ENCODE peak calls at places on chromosomes 11 and 22, in ten cellular contexts. One of them, this sample, is unnamed.
A peak's percentile ranks its signal among the peaks of the same experiment; 100 is the strongest.

GRCh38 chr11:130913268-130913667 is 3.0 kb downstream of the SNX19 start:
- DNase-seq in stimulated activated naive CD4-positive, alpha-beta T cell: no peak
- DNase-seq in spleen: no peak
- DNase-seq in iPS DF 6.9: no peak
- DNase-seq in NCI-H1105 treated with DMSO at 0.1 percent for 48 hours: no peak
- DNase-seq in activated T-helper 1 cell treated with anti-CD3 and anti-CD28 coated beads, Interleukin-12 subunit alpha, Interleukin-12 subunit beta, Interleukin-2, Interleukin-4 antibody, amounts not matched to agents 30 ng/mL and 10 ng/mL and 1 ng/mL, durations not matched to agents 14 hours and 24 hours and 36 hours: no peak
- DNase-seq in substantia nigra: no peak
- DNase-seq in activated CD4-positive, alpha-beta T cell treated with anti-CD3 and anti-CD28 coated beads, Interleukin-2, amount 50 U/mL, for 48 hours: no peak
- DNase-seq in NCI-H1436: no peak
- DNase-seq in T-helper 1 cell: no peak
- DNase-seq in this sample: no peak

GRCh38 chr11:65219930-65220213 is 38.1 kb downstream of the CAPN1 start:
- DNase-seq in stimulated activated naive CD4-positive, alpha-beta T cell: no peak
- DNase-seq in spleen: peak; percentile 22
- DNase-seq in iPS DF 6.9: no peak
- DNase-seq in NCI-H1105 treated with DMSO at 0.1 percent for 48 hours: no peak
- DNase-seq in activated T-helper 1 cell treated with anti-CD3 and anti-CD28 coated beads, Interleukin-12 subunit alpha, Interleukin-12 subunit beta, Interleukin-2, Interleukin-4 antibody, amounts not matched to agents 30 ng/mL and 10 ng/mL and 1 ng/mL, durations not matched to agents 14 hours and 24 hours and 36 hours: no peak
- DNase-seq in substantia nigra: no peak
- DNase-seq in activated CD4-positive, alpha-beta T cell treated with anti-CD3 and anti-CD28 coated beads, Interleukin-2, amount 50 U/mL, for 48 hours: no peak
- DNase-seq in NCI-H1436: no peak
- DNase-seq in T-helper 1 cell: no peak
- DNase-seq in this sample: no peak

GRCh38 chr11:65448418-65449196 is 26.0 kb downstream of the NEAT1 start:
- DNase-seq in stimulated activated naive CD4-positive, alpha-beta T cell: no peak
- DNase-seq in spleen: no peak
- DNase-seq in iPS DF 6.9: no peak
- DNase-seq in NCI-H1105 treated with DMSO at 0.1 percent for 48 hours: no peak
- DNase-seq in activated T-helper 1 cell treated with anti-CD3 and anti-CD28 coated beads, Interleukin-12 subunit alpha, Interleukin-12 subunit beta, Interleukin-2, Interleukin-4 antibody, amounts not matched to agents 30 ng/mL and 10 ng/mL and 1 ng/mL, durations not matched to agents 14 hours and 24 hours and 36 hours: no peak
- DNase-seq in substantia nigra: no peak
- DNase-seq in activated CD4-positive, alpha-beta T cell treated with anti-CD3 and anti-CD28 coated beads, Interleukin-2, amount 50 U/mL, for 48 hours: no peak
- DNase-seq in NCI-H1436: no peak
- DNase-seq in T-helper 1 cell: peak; percentile 52
- DNase-seq in this sample: no peak

GRCh38 chr22:45769569-45770210 is 98.1 kb downstream of the ATXN10 start:
- DNase-seq in stimulated activated naive CD4-positive, alpha-beta T cell: no peak
- DNase-seq in spleen: no peak
- DNase-seq in iPS DF 6.9: no peak
- DNase-seq in NCI-H1105 treated with DMSO at 0.1 percent for 48 hours: no peak
- DNase-seq in activated T-helper 1 cell treated with anti-CD3 and anti-CD28 coated beads, Interleukin-12 subunit alpha, Interleukin-12 subunit beta, Interleukin-2, Interleukin-4 antibody, amounts not matched to agents 30 ng/mL and 10 ng/mL and 1 ng/mL, durations not matched to agents 14 hours and 24 hours and 36 hours: no peak
- DNase-seq in substantia nigra: no peak
- DNase-seq in activated CD4-positive, alpha-beta T cell treated with anti-CD3 and anti-CD28 coated beads, Interleukin-2, amount 50 U/mL, for 48 hours: no peak
- DNase-seq in NCI-H1436: no peak
- DNase-seq in T-helper 1 cell: no peak
- DNase-seq in this sample: no peak

GRCh38 chr22:31217890-31218287 is 5.8 kb downstream of the LIMK2 start:
- DNase-seq in stimulated activated naive CD4-positive, alpha-beta T cell: no peak
- DNase-seq in spleen: no peak
- DNase-seq in iPS DF 6.9: no peak
- DNase-seq in NCI-H1105 treated with DMSO at 0.1 percent for 48 hours: no peak
- DNase-seq in activated T-helper 1 cell treated with anti-CD3 and anti-CD28 coated beads, Interleukin-12 subunit alpha, Interleukin-12 subunit beta, Interleukin-2, Interleukin-4 antibody, amounts not matched to agents 30 ng/mL and 10 ng/mL and 1 ng/mL, durations not matched to agents 14 hours and 24 hours and 36 hours: no peak
- DNase-seq in substantia nigra: no peak
- DNase-seq in activated CD4-positive, alpha-beta T cell treated with anti-CD3 and anti-CD28 coated beads, Interleukin-2, amount 50 U/mL, for 48 hours: no peak
- DNase-seq in NCI-H1436: no peak
- DNase-seq in T-helper 1 cell: no peak
- DNase-seq in this sample: no peak

GRCh38 chr22:26134654-26135330 is 34.5 kb upstream of the SEZ6L start:
- DNase-seq in stimulated activated naive CD4-positive, alpha-beta T cell: no peak
- DNase-seq in spleen: no peak
- DNase-seq in iPS DF 6.9: peak; percentile 9
- DNase-seq in NCI-H1105 treated with DMSO at 0.1 percent for 48 hours: no peak
- DNase-seq in activated T-helper 1 cell treated with anti-CD3 and anti-CD28 coated beads, Interleukin-12 subunit alpha, Interleukin-12 subunit beta, Interleukin-2, Interleukin-4 antibody, amounts not matched to agents 30 ng/mL and 10 ng/mL and 1 ng/mL, durations not matched to agents 14 hours and 24 hours and 36 hours: no peak
- DNase-seq in substantia nigra: no peak
- DNase-seq in activated CD4-positive, alpha-beta T cell treated with anti-CD3 and anti-CD28 coated beads, Interleukin-2, amount 50 U/mL, for 48 hours: peak; percentile 6
- DNase-seq in NCI-H1436: no peak
- DNase-seq in T-helper 1 cell: no peak
- DNase-seq in this sample: no peak

GRCh38 chr22:50530857-50531545 is 1.2 kb upstream of the TYMP start:
- DNase-seq in stimulated activated naive CD4-positive, alpha-beta T cell: peak; percentile 59
- DNase-seq in spleen: peak; percentile 98
- DNase-seq in iPS DF 6.9: no peak
- DNase-seq in NCI-H1105 treated with DMSO at 0.1 percent for 48 hours: peak; percentile 53
- DNase-seq in activated T-helper 1 cell treated with anti-CD3 and anti-CD28 coated beads, Interleukin-12 subunit alpha, Interleukin-12 subunit beta, Interleukin-2, Interleukin-4 antibody, amounts not matched to agents 30 ng/mL and 10 ng/mL and 1 ng/mL, durations not matched to agents 14 hours and 24 hours and 36 hours: peak; percentile 83
- DNase-seq in substantia nigra: peak; percentile 27
- DNase-seq in activated CD4-positive, alpha-beta T cell treated with anti-CD3 and anti-CD28 coated beads, Interleukin-2, amount 50 U/mL, for 48 hours: peak; percentile 91
- DNase-seq in NCI-H1436: peak; percentile 36
- DNase-seq in T-helper 1 cell: peak; percentile 92
- DNase-seq in this sample: peak; percentile 85

GRCh38 chr11:34169664-34170063 is 64.2 kb downstream of the NAT10 start:
- DNase-seq in stimulated activated naive CD4-positive, alpha-beta T cell: no peak
- DNase-seq in spleen: no peak
- DNase-seq in iPS DF 6.9: no peak
- DNase-seq in NCI-H1105 treated with DMSO at 0.1 percent for 48 hours: no peak
- DNase-seq in activated T-helper 1 cell treated with anti-CD3 and anti-CD28 coated beads, Interleukin-12 subunit alpha, Interleukin-12 subunit beta, Interleukin-2, Interleukin-4 antibody, amounts not matched to agents 30 ng/mL and 10 ng/mL and 1 ng/mL, durations not matched to agents 14 hours and 24 hours and 36 hours: no peak
- DNase-seq in substantia nigra: no peak
- DNase-seq in activated CD4-positive, alpha-beta T cell treated with anti-CD3 and anti-CD28 coated beads, Interleukin-2, amount 50 U/mL, for 48 hours: no peak
- DNase-seq in NCI-H1436: no peak
- DNase-seq in T-helper 1 cell: no peak
- DNase-seq in this sample: no peak

GRCh38 chr11:79507726-79508125 is 66.9 kb upstream of the TENM4 start:
- DNase-seq in stimulated activated naive CD4-positive, alpha-beta T cell: no peak
- DNase-seq in spleen: no peak
- DNase-seq in iPS DF 6.9: no peak
- DNase-seq in NCI-H1105 treated with DMSO at 0.1 percent for 48 hours: no peak
- DNase-seq in activated T-helper 1 cell treated with anti-CD3 and anti-CD28 coated beads, Interleukin-12 subunit alpha, Interleukin-12 subunit beta, Interleukin-2, Interleukin-4 antibody, amounts not matched to agents 30 ng/mL and 10 ng/mL and 1 ng/mL, durations not matched to agents 14 hours and 24 hours and 36 hours: no peak
- DNase-seq in substantia nigra: no peak
- DNase-seq in activated CD4-positive, alpha-beta T cell treated with anti-CD3 and anti-CD28 coated beads, Interleukin-2, amount 50 U/mL, for 48 hours: no peak
- DNase-seq in NCI-H1436: no peak
- DNase-seq in T-helper 1 cell: no peak
- DNase-seq in this sample: no peak

GRCh38 chr22:20584872-20585639 is 77.6 kb downstream of the MED15 start:
- DNase-seq in stimulated activated naive CD4-positive, alpha-beta T cell: no peak
- DNase-seq in spleen: peak; percentile 71
- DNase-seq in iPS DF 6.9: no peak
- DNase-seq in NCI-H1105 treated with DMSO at 0.1 percent for 48 hours: no peak
- DNase-seq in activated T-helper 1 cell treated with anti-CD3 and anti-CD28 coated beads, Interleukin-12 subunit alpha, Interleukin-12 subunit beta, Interleukin-2, Interleukin-4 antibody, amounts not matched to agents 30 ng/mL and 10 ng/mL and 1 ng/mL, durations not matched to agents 14 hours and 24 hours and 36 hours: no peak
- DNase-seq in substantia nigra: no peak
- DNase-seq in activated CD4-positive, alpha-beta T cell treated with anti-CD3 and anti-CD28 coated beads, Interleukin-2, amount 50 U/mL, for 48 hours: no peak
- DNase-seq in NCI-H1436: no peak
- DNase-seq in T-helper 1 cell: no peak
- DNase-seq in this sample: no peak

GRCh38 chr11:117045196-117045595 is 53.0 kb downstream of the SIK3 start:
- DNase-seq in stimulated activated naive CD4-positive, alpha-beta T cell: no peak
- DNase-seq in spleen: no peak
- DNase-seq in iPS DF 6.9: no peak
- DNase-seq in NCI-H1105 treated with DMSO at 0.1 percent for 48 hours: no peak
- DNase-seq in activated T-helper 1 cell treated with anti-CD3 and anti-CD28 coated beads, Interleukin-12 subunit alpha, Interleukin-12 subunit beta, Interleukin-2, Interleukin-4 antibody, amounts not matched to agents 30 ng/mL and 10 ng/mL and 1 ng/mL, durations not matched to agents 14 hours and 24 hours and 36 hours: no peak
- DNase-seq in substantia nigra: no peak
- DNase-seq in activated CD4-positive, alpha-beta T cell treated with anti-CD3 and anti-CD28 coated beads, Interleukin-2, amount 50 U/mL, for 48 hours: no peak
- DNase-seq in NCI-H1436: no peak
- DNase-seq in T-helper 1 cell: no peak
- DNase-seq in this sample: no peak

GRCh38 chr11:123549901-123550619 is 104.4 kb downstream of the SCN3B start:
- DNase-seq in stimulated activated naive CD4-positive, alpha-beta T cell: no peak
- DNase-seq in spleen: no peak
- DNase-seq in iPS DF 6.9: no peak
- DNase-seq in NCI-H1105 treated with DMSO at 0.1 percent for 48 hours: no peak
- DNase-seq in activated T-helper 1 cell treated with anti-CD3 and anti-CD28 coated beads, Interleukin-12 subunit alpha, Interleukin-12 subunit beta, Interleukin-2, Interleukin-4 antibody, amounts not matched to agents 30 ng/mL and 10 ng/mL and 1 ng/mL, durations not matched to agents 14 hours and 24 hours and 36 hours: no peak
- DNase-seq in substantia nigra: no peak
- DNase-seq in activated CD4-positive, alpha-beta T cell treated with anti-CD3 and anti-CD28 coated beads, Interleukin-2, amount 50 U/mL, for 48 hours: peak; percentile 9
- DNase-seq in NCI-H1436: no peak
- DNase-seq in T-helper 1 cell: no peak
- DNase-seq in this sample: no peak

GRCh38 chr11:120875986-120876385 is 147.9 kb upstream of the TBCEL start:
- DNase-seq in stimulated activated naive CD4-positive, alpha-beta T cell: no peak
- DNase-seq in spleen: no peak
- DNase-seq in iPS DF 6.9: no peak
- DNase-seq in NCI-H1105 treated with DMSO at 0.1 percent for 48 hours: no peak
- DNase-seq in activated T-helper 1 cell treated with anti-CD3 and anti-CD28 coated beads, Interleukin-12 subunit alpha, Interleukin-12 subunit beta, Interleukin-2, Interleukin-4 antibody, amounts not matched to agents 30 ng/mL and 10 ng/mL and 1 ng/mL, durations not matched to agents 14 hours and 24 hours and 36 hours: no peak
- DNase-seq in substantia nigra: no peak
- DNase-seq in activated CD4-positive, alpha-beta T cell treated with anti-CD3 and anti-CD28 coated beads, Interleukin-2, amount 50 U/mL, for 48 hours: no peak
- DNase-seq in NCI-H1436: no peak
- DNase-seq in T-helper 1 cell: no peak
- DNase-seq in this sample: no peak

GRCh38 chr11:32435947-32436750 is 810 bp upstream of the WT1 start:
- DNase-seq in stimulated activated naive CD4-positive, alpha-beta T cell: no peak
- DNase-seq in spleen: peak; percentile 70
- DNase-seq in iPS DF 6.9: no peak
- DNase-seq in NCI-H1105 treated with DMSO at 0.1 percent for 48 hours: no peak
- DNase-seq in activated T-helper 1 cell treated with anti-CD3 and anti-CD28 coated beads, Interleukin-12 subunit alpha, Interleukin-12 subunit beta, Interleukin-2, Interleukin-4 antibody, amounts not matched to agents 30 ng/mL and 10 ng/mL and 1 ng/mL, durations not matched to agents 14 hours and 24 hours and 36 hours: no peak
- DNase-seq in substantia nigra: no peak
- DNase-seq in activated CD4-positive, alpha-beta T cell treated with anti-CD3 and anti-CD28 coated beads, Interleukin-2, amount 50 U/mL, for 48 hours: no peak
- DNase-seq in NCI-H1436: no peak
- DNase-seq in T-helper 1 cell: no peak
- DNase-seq in this sample: no peak

GRCh38 chr11:61122761-61123160 is 20.5 kb downstream of the CD5 start:
- DNase-seq in stimulated activated naive CD4-positive, alpha-beta T cell: no peak
- DNase-seq in spleen: no peak
- DNase-seq in iPS DF 6.9: no peak
- DNase-seq in NCI-H1105 treated with DMSO at 0.1 percent for 48 hours: no peak
- DNase-seq in activated T-helper 1 cell treated with anti-CD3 and anti-CD28 coated beads, Interleukin-12 subunit alpha, Interleukin-12 subunit beta, Interleukin-2, Interleukin-4 antibody, amounts not matched to agents 30 ng/mL and 10 ng/mL and 1 ng/mL, durations not matched to agents 14 hours and 24 hours and 36 hours: no peak
- DNase-seq in substantia nigra: no peak
- DNase-seq in activated CD4-positive, alpha-beta T cell treated with anti-CD3 and anti-CD28 coated beads, Interleukin-2, amount 50 U/mL, for 48 hours: no peak
- DNase-seq in NCI-H1436: no peak
- DNase-seq in T-helper 1 cell: no peak
- DNase-seq in this sample: no peak

GRCh38 chr11:11970556-11970955 is 37.9 kb downstream of the DKK3 start:
- DNase-seq in stimulated activated naive CD4-positive, alpha-beta T cell: no peak
- DNase-seq in spleen: no peak
- DNase-seq in iPS DF 6.9: no peak
- DNase-seq in NCI-H1105 treated with DMSO at 0.1 percent for 48 hours: no peak
- DNase-seq in activated T-helper 1 cell treated with anti-CD3 and anti-CD28 coated beads, Interleukin-12 subunit alpha, Interleukin-12 subunit beta, Interleukin-2, Interleukin-4 antibody, amounts not matched to agents 30 ng/mL and 10 ng/mL and 1 ng/mL, durations not matched to agents 14 hours and 24 hours and 36 hours: no peak
- DNase-seq in substantia nigra: no peak
- DNase-seq in activated CD4-positive, alpha-beta T cell treated with anti-CD3 and anti-CD28 coated beads, Interleukin-2, amount 50 U/mL, for 48 hours: no peak
- DNase-seq in NCI-H1436: no peak
- DNase-seq in T-helper 1 cell: no peak
- DNase-seq in this sample: no peak

GRCh38 chr11:63565728-63566127 is 2.5 kb upstream of the PLAAT2 start:
- DNase-seq in stimulated activated naive CD4-positive, alpha-beta T cell: no peak
- DNase-seq in spleen: no peak
- DNase-seq in iPS DF 6.9: no peak
- DNase-seq in NCI-H1105 treated with DMSO at 0.1 percent for 48 hours: no peak
- DNase-seq in activated T-helper 1 cell treated with anti-CD3 and anti-CD28 coated beads, Interleukin-12 subunit alpha, Interleukin-12 subunit beta, Interleukin-2, Interleukin-4 antibody, amounts not matched to agents 30 ng/mL and 10 ng/mL and 1 ng/mL, durations not matched to agents 14 hours and 24 hours and 36 hours: no peak
- DNase-seq in substantia nigra: no peak
- DNase-seq in activated CD4-positive, alpha-beta T cell treated with anti-CD3 and anti-CD28 coated beads, Interleukin-2, amount 50 U/mL, for 48 hours: no peak
- DNase-seq in NCI-H1436: no peak
- DNase-seq in T-helper 1 cell: no peak
- DNase-seq in this sample: no peak

GRCh38 chr22:36977401-36977861 is 41.8 kb downstream of the TST start:
- DNase-seq in stimulated activated naive CD4-positive, alpha-beta T cell: peak; percentile 70
- DNase-seq in spleen: peak; percentile 94
- DNase-seq in iPS DF 6.9: no peak
- DNase-seq in NCI-H1105 treated with DMSO at 0.1 percent for 48 hours: peak; percentile 22
- DNase-seq in activated T-helper 1 cell treated with anti-CD3 and anti-CD28 coated beads, Interleukin-12 subunit alpha, Interleukin-12 subunit beta, Interleukin-2, Interleukin-4 antibody, amounts not matched to agents 30 ng/mL and 10 ng/mL and 1 ng/mL, durations not matched to agents 14 hours and 24 hours and 36 hours: peak; percentile 50
- DNase-seq in substantia nigra: peak; percentile 29
- DNase-seq in activated CD4-positive, alpha-beta T cell treated with anti-CD3 and anti-CD28 coated beads, Interleukin-2, amount 50 U/mL, for 48 hours: peak; percentile 87
- DNase-seq in NCI-H1436: peak; percentile 53
- DNase-seq in T-helper 1 cell: peak; percentile 83
- DNase-seq in this sample: peak; percentile 58

GRCh38 chr22:20180640-20181039 is 29.8 kb upstream of the CCDC188 start:
- DNase-seq in stimulated activated naive CD4-positive, alpha-beta T cell: no peak
- DNase-seq in spleen: no peak
- DNase-seq in iPS DF 6.9: no peak
- DNase-seq in NCI-H1105 treated with DMSO at 0.1 percent for 48 hours: no peak
- DNase-seq in activated T-helper 1 cell treated with anti-CD3 and anti-CD28 coated beads, Interleukin-12 subunit alpha, Interleukin-12 subunit beta, Interleukin-2, Interleukin-4 antibody, amounts not matched to agents 30 ng/mL and 10 ng/mL and 1 ng/mL, durations not matched to agents 14 hours and 24 hours and 36 hours: no peak
- DNase-seq in substantia nigra: no peak
- DNase-seq in activated CD4-positive, alpha-beta T cell treated with anti-CD3 and anti-CD28 coated beads, Interleukin-2, amount 50 U/mL, for 48 hours: no peak
- DNase-seq in NCI-H1436: no peak
- DNase-seq in T-helper 1 cell: no peak
- DNase-seq in this sample: no peak

GRCh38 chr22:38338772-38339379 is 21.6 kb upstream of the CSNK1E start:
- DNase-seq in stimulated activated naive CD4-positive, alpha-beta T cell: no peak
- DNase-seq in spleen: peak; percentile 13
- DNase-seq in iPS DF 6.9: no peak
- DNase-seq in NCI-H1105 treated with DMSO at 0.1 percent for 48 hours: no peak
- DNase-seq in activated T-helper 1 cell treated with anti-CD3 and anti-CD28 coated beads, Interleukin-12 subunit alpha, Interleukin-12 subunit beta, Interleukin-2, Interleukin-4 antibody, amounts not matched to agents 30 ng/mL and 10 ng/mL and 1 ng/mL, durations not matched to agents 14 hours and 24 hours and 36 hours: no peak
- DNase-seq in substantia nigra: no peak
- DNase-seq in activated CD4-positive, alpha-beta T cell treated with anti-CD3 and anti-CD28 coated beads, Interleukin-2, amount 50 U/mL, for 48 hours: no peak
- DNase-seq in NCI-H1436: no peak
- DNase-seq in T-helper 1 cell: no peak
- DNase-seq in this sample: no peak

GRCh38 chr11:37026326-37026725 is 428.3 kb upstream of the RAG2 start:
- DNase-seq in stimulated activated naive CD4-positive, alpha-beta T cell: no peak
- DNase-seq in spleen: no peak
- DNase-seq in iPS DF 6.9: peak; percentile 7
- DNase-seq in NCI-H1105 treated with DMSO at 0.1 percent for 48 hours: no peak
- DNase-seq in activated T-helper 1 cell treated with anti-CD3 and anti-CD28 coated beads, Interleukin-12 subunit alpha, Interleukin-12 subunit beta, Interleukin-2, Interleukin-4 antibody, amounts not matched to agents 30 ng/mL and 10 ng/mL and 1 ng/mL, durations not matched to agents 14 hours and 24 hours and 36 hours: no peak
- DNase-seq in substantia nigra: no peak
- DNase-seq in activated CD4-positive, alpha-beta T cell treated with anti-CD3 and anti-CD28 coated beads, Interleukin-2, amount 50 U/mL, for 48 hours: no peak
- DNase-seq in NCI-H1436: no peak
- DNase-seq in T-helper 1 cell: no peak
- DNase-seq in this sample: no peak

GRCh38 chr11:13942908-13943505 is 19.5 kb upstream of the SPON1 start:
- DNase-seq in stimulated activated naive CD4-positive, alpha-beta T cell: no peak
- DNase-seq in spleen: no peak
- DNase-seq in iPS DF 6.9: no peak
- DNase-seq in NCI-H1105 treated with DMSO at 0.1 percent for 48 hours: no peak
- DNase-seq in activated T-helper 1 cell treated with anti-CD3 and anti-CD28 coated beads, Interleukin-12 subunit alpha, Interleukin-12 subunit beta, Interleukin-2, Interleukin-4 antibody, amounts not matched to agents 30 ng/mL and 10 ng/mL and 1 ng/mL, durations not matched to agents 14 hours and 24 hours and 36 hours: no peak
- DNase-seq in substantia nigra: no peak
- DNase-seq in activated CD4-positive, alpha-beta T cell treated with anti-CD3 and anti-CD28 coated beads, Interleukin-2, amount 50 U/mL, for 48 hours: no peak
- DNase-seq in NCI-H1436: no peak
- DNase-seq in T-helper 1 cell: no peak
- DNase-seq in this sample: no peak

GRCh38 chr11:126561327-126561893 is 205.9 kb downstream of the ST3GAL4 start:
- DNase-seq in stimulated activated naive CD4-positive, alpha-beta T cell: no peak
- DNase-seq in spleen: no peak
- DNase-seq in iPS DF 6.9: peak; percentile 43
- DNase-seq in NCI-H1105 treated with DMSO at 0.1 percent for 48 hours: no peak
- DNase-seq in activated T-helper 1 cell treated with anti-CD3 and anti-CD28 coated beads, Interleukin-12 subunit alpha, Interleukin-12 subunit beta, Interleukin-2, Interleukin-4 antibody, amounts not matched to agents 30 ng/mL and 10 ng/mL and 1 ng/mL, durations not matched to agents 14 hours and 24 hours and 36 hours: peak; percentile 5
- DNase-seq in substantia nigra: no peak
- DNase-seq in activated CD4-positive, alpha-beta T cell treated with anti-CD3 and anti-CD28 coated beads, Interleukin-2, amount 50 U/mL, for 48 hours: peak; percentile 27
- DNase-seq in NCI-H1436: no peak
- DNase-seq in T-helper 1 cell: peak; percentile 15
- DNase-seq in this sample: no peak

GRCh38 chr11:15223318-15223717 is 108.6 kb downstream of the INSC start:
- DNase-seq in stimulated activated naive CD4-positive, alpha-beta T cell: no peak
- DNase-seq in spleen: no peak
- DNase-seq in iPS DF 6.9: no peak
- DNase-seq in NCI-H1105 treated with DMSO at 0.1 percent for 48 hours: peak; percentile 25
- DNase-seq in activated T-helper 1 cell treated with anti-CD3 and anti-CD28 coated beads, Interleukin-12 subunit alpha, Interleukin-12 subunit beta, Interleukin-2, Interleukin-4 antibody, amounts not matched to agents 30 ng/mL and 10 ng/mL and 1 ng/mL, durations not matched to agents 14 hours and 24 hours and 36 hours: no peak
- DNase-seq in substantia nigra: no peak
- DNase-seq in activated CD4-positive, alpha-beta T cell treated with anti-CD3 and anti-CD28 coated beads, Interleukin-2, amount 50 U/mL, for 48 hours: no peak
- DNase-seq in NCI-H1436: no peak
- DNase-seq in T-helper 1 cell: no peak
- DNase-seq in this sample: no peak

GRCh38 chr11:128206476-128206875 is 380.9 kb downstream of the ETS1 start:
- DNase-seq in stimulated activated naive CD4-positive, alpha-beta T cell: no peak
- DNase-seq in spleen: no peak
- DNase-seq in iPS DF 6.9: no peak
- DNase-seq in NCI-H1105 treated with DMSO at 0.1 percent for 48 hours: no peak
- DNase-seq in activated T-helper 1 cell treated with anti-CD3 and anti-CD28 coated beads, Interleukin-12 subunit alpha, Interleukin-12 subunit beta, Interleukin-2, Interleukin-4 antibody, amounts not matched to agents 30 ng/mL and 10 ng/mL and 1 ng/mL, durations not matched to agents 14 hours and 24 hours and 36 hours: no peak
- DNase-seq in substantia nigra: no peak
- DNase-seq in activated CD4-positive, alpha-beta T cell treated with anti-CD3 and anti-CD28 coated beads, Interleukin-2, amount 50 U/mL, for 48 hours: no peak
- DNase-seq in NCI-H1436: no peak
- DNase-seq in T-helper 1 cell: no peak
- DNase-seq in this sample: no peak

GRCh38 chr22:50252081-50253045 is 1.3 kb upstream of the HDAC10 start:
- DNase-seq in stimulated activated naive CD4-positive, alpha-beta T cell: peak; percentile 53
- DNase-seq in spleen: peak; percentile 94
- DNase-seq in iPS DF 6.9: no peak
- DNase-seq in NCI-H1105 treated with DMSO at 0.1 percent for 48 hours: peak; percentile 39
- DNase-seq in activated T-helper 1 cell treated with anti-CD3 and anti-CD28 coated beads, Interleukin-12 subunit alpha, Interleukin-12 subunit beta, Interleukin-2, Interleukin-4 antibody, amounts not matched to agents 30 ng/mL and 10 ng/mL and 1 ng/mL, durations not matched to agents 14 hours and 24 hours and 36 hours: peak; percentile 54
- DNase-seq in substantia nigra: no peak
- DNase-seq in activated CD4-positive, alpha-beta T cell treated with anti-CD3 and anti-CD28 coated beads, Interleukin-2, amount 50 U/mL, for 48 hours: peak; percentile 75
- DNase-seq in NCI-H1436: peak; percentile 38
- DNase-seq in T-helper 1 cell: peak; percentile 67
- DNase-seq in this sample: peak; percentile 68

GRCh38 chr11:720017-720641 is 14.1 kb downstream of the EPS8L2 start:
- DNase-seq in stimulated activated naive CD4-positive, alpha-beta T cell: no peak
- DNase-seq in spleen: no peak
- DNase-seq in iPS DF 6.9: no peak
- DNase-seq in NCI-H1105 treated with DMSO at 0.1 percent for 48 hours: no peak
- DNase-seq in activated T-helper 1 cell treated with anti-CD3 and anti-CD28 coated beads, Interleukin-12 subunit alpha, Interleukin-12 subunit beta, Interleukin-2, Interleukin-4 antibody, amounts not matched to agents 30 ng/mL and 10 ng/mL and 1 ng/mL, durations not matched to agents 14 hours and 24 hours and 36 hours: no peak
- DNase-seq in substantia nigra: no peak
- DNase-seq in activated CD4-positive, alpha-beta T cell treated with anti-CD3 and anti-CD28 coated beads, Interleukin-2, amount 50 U/mL, for 48 hours: no peak
- DNase-seq in NCI-H1436: no peak
- DNase-seq in T-helper 1 cell: no peak
- DNase-seq in this sample: no peak

This sample was measured in stimulated activated naive B cell treated with anti-CD40 and anti-IgM and Interleukin-4, amounts not matched to agents 10 μg/mL and 1 μg/mL and 100 μg/mL, for 72 hours.